ENCODE peak calls at places on chromosomes 12 and 14, in seven cellular contexts. X is ascending aorta; V is stimulated activated CD4-positive, alpha-beta T cell treated with anti-CD3 and anti-CD28 coated beads, TNF-alpha, amount 100 ng/mL, for 4 hours; M is activated gamma-delta T cell treated with Interleukin-2 at 50 U/mL for 16 hours; R is pulmonary artery endothelial cell; Z is fibroblast of pulmonary artery; E is small intestine. L is an unnamed sample.

GRCh38 chr12:122062832-122063690 is 15.5 kb upstream of the MLXIP start:
- DNase-seq in X (no peak), V (no peak), M (no peak), R (peak), Z (peak), E (peak), L (peak)

GRCh38 chr12:110917467-110917866 is 2.9 kb downstream of the MYL2 start:
- DNase-seq in X (no peak), V (no peak), M (no peak), R (peak), Z (peak), E (no peak), L (peak)

GRCh38 chr14:89542768-89543419 is 125.9 kb upstream of the FOXN3 start:
- DNase-seq in X (no peak), V (no peak), M (no peak), R (no peak), Z (no peak), E (no peak), L (no peak)

GRCh38 chr12:24233519-24234246 is 284.2 kb upstream of the SOX5 start:
- DNase-seq in X (no peak), V (no peak), M (no peak), R (no peak), Z (no peak), E (no peak), L (no peak)

GRCh38 chr12:38886064-38886463 is 19.3 kb downstream of the CPNE8 start:
- DNase-seq in X (no peak), V (no peak), M (no peak), R (no peak), Z (peak), E (no peak), L (peak)

GRCh38 chr12:103455020-103455763 is 40.6 kb downstream of the C12orf42 start:
- DNase-seq in X (no peak), V (no peak), M (no peak), R (no peak), Z (no peak), E (no peak), L (no peak)

GRCh38 chr14:49306152-49306751 is 279.9 kb downstream of the RPS29 start:
- DNase-seq in X (no peak), V (no peak), M (no peak), R (no peak), Z (peak), E (peak), L (peak)

GRCh38 chr14:98984719-98985041 is 287.3 kb downstream of the BCL11B start:
- DNase-seq in X (no peak), V (peak), M (peak), R (no peak), Z (no peak), E (peak), L (no peak)

GRCh38 chr12:45356822-45357546 is 141.1 kb downstream of the ANO6 start:
- DNase-seq in X (no peak), V (no peak), M (no peak), R (no peak), Z (no peak), E (no peak), L (no peak)

GRCh38 chr12:54603173-54603814 is 14.8 kb upstream of the PPP1R1A start:
- DNase-seq in X (no peak), V (peak), M (peak), R (peak), Z (peak), E (peak), L (peak)

GRCh38 chr12:59396941-59397340 is 198.9 kb upstream of the SLC16A7 start:
- DNase-seq in X (no peak), V (no peak), M (no peak), R (no peak), Z (no peak), E (no peak), L (no peak)

GRCh38 chr14:92701826-92702225 is 46.6 kb downstream of the LGMN start:
- DNase-seq in X (no peak), V (no peak), M (no peak), R (no peak), Z (no peak), E (no peak), L (no peak)

GRCh38 chr12:130225347-130225746 is 63.1 kb downstream of the FZD10 start:
- DNase-seq in X (no peak), V (no peak), M (no peak), R (no peak), Z (no peak), E (no peak), L (no peak)

GRCh38 chr12:104498211-104498801 is 41.6 kb downstream of the CHST11 start:
- DNase-seq in X (no peak), V (no peak), M (no peak), R (no peak), Z (no peak), E (no peak), L (no peak)

GRCh38 chr14:95054346-95055280 is 102.7 kb downstream of the DICER1 start:
- DNase-seq in X (no peak), V (no peak), M (no peak), R (no peak), Z (no peak), E (no peak), L (no peak)

GRCh38 chr14:95518045-95518751 is 1.7 kb upstream of the SYNE3 start:
- DNase-seq in X (no peak), V (no peak), M (no peak), R (no peak), Z (peak), E (peak), L (no peak)

GRCh38 chr12:116113398-116114130 is 163.9 kb downstream of the MED13L start:
- DNase-seq in X (no peak), V (no peak), M (no peak), R (no peak), Z (no peak), E (no peak), L (no peak)

GRCh38 chr12:127425474-127425873 is 841.5 kb upstream of the TMEM132C start:
- DNase-seq in X (no peak), V (no peak), M (no peak), R (no peak), Z (no peak), E (no peak), L (no peak)

GRCh38 chr12:66964629-66965028 is 285.8 kb upstream of the GRIP1 start:
- DNase-seq in X (no peak), V (peak), M (peak), R (no peak), Z (peak), E (peak), L (peak)

GRCh38 chr12:127223011-127223410 is 1044.0 kb upstream of the TMEM132C start:
- DNase-seq in X (no peak), V (no peak), M (no peak), R (no peak), Z (no peak), E (no peak), L (no peak)

GRCh38 chr14:90758959-90759358 is 57.3 kb downstream of the TTC7B start:
- DNase-seq in X (peak), V (no peak), M (no peak), R (no peak), Z (peak), E (no peak), L (no peak)

GRCh38 chr12:119354187-119354586 is 19.7 kb downstream of the CCDC60 start:
- DNase-seq in X (no peak), V (no peak), M (no peak), R (no peak), Z (no peak), E (no peak), L (no peak)

GRCh38 chr12:95385646-95386045 is 88.3 kb upstream of the METAP2 start:
- DNase-seq in X (no peak), V (no peak), M (no peak), R (no peak), Z (peak), E (no peak), L (no peak)

GRCh38 chr12:96502477-96502876 is 13.1 kb downstream of the CFAP54 start:
- DNase-seq in X (no peak), V (no peak), M (no peak), R (no peak), Z (peak), E (no peak), L (peak)

L was measured in kidney tubule cell.